ENCODE peak calls at places on chromosomes 16 and 17, in five cellular contexts. Q is cardiac fibroblast, G is IMR-90, J is AG04450, R is dorsolateral prefrontal cortex. E is an unnamed sample.

GRCh38 chr17:14619821-14620220 is 318.9 kb downstream of the HS3ST3B1 start:
- DNase-seq in G (no peak), Q (no peak), J (no peak), R (no peak), E (no peak)

GRCh38 chr17:51613255-51613654 is 352.9 kb downstream of the UTP18 start:
- DNase-seq in R (no peak), J (no peak), Q (no peak), G (no peak), E (no peak)

GRCh38 chr16:53031323-53031942 is 21.3 kb downstream of the CHD9NB start:
- DNase-seq in G (no peak), J (no peak), Q (peak), R (no peak), E (no peak)

GRCh38 chr17:11996722-11997146 is 541 bp downstream of the ZNF18 start:
- DNase-seq in R (peak), G (peak), Q (peak), J (no peak), E (no peak)

GRCh38 chr17:44919411-44919810 is 4.1 kb upstream of the GFAP start:
- DNase-seq in G (no peak), J (no peak), Q (no peak), R (no peak), E (no peak)

GRCh38 chr16:81956213-81956948 is 54.9 kb downstream of the SDR42E1 start:
- DNase-seq in G (no peak), J (no peak), Q (peak), R (no peak), E (no peak)

GRCh38 chr17:80279895-80280294 is 19.2 kb downstream of the RNF213 start:
- DNase-seq in G (peak), J (peak), Q (peak), R (no peak), E (peak)

GRCh38 chr17:31533546-31534155 is 142.2 kb downstream of the RAB11FIP4 start:
- DNase-seq in J (peak), Q (peak), G (peak), R (no peak), E (no peak)

GRCh38 chr17:11144358-11145233 is 96.4 kb upstream of the SHISA6 start:
- DNase-seq in Q (peak), J (no peak), G (no peak), R (peak), E (no peak)

GRCh38 chr17:47265983-47266541 is 12.4 kb downstream of the ITGB3 start:
- DNase-seq in J (no peak), G (peak), R (no peak), Q (peak), E (peak)

GRCh38 chr17:80071116-80071980 is 30.0 kb upstream of the GAA start:
- DNase-seq in J (no peak), Q (peak), G (peak), R (peak), E (peak)

GRCh38 chr16:75304521-75305363 is 53.3 kb upstream of the BCAR1 start:
- DNase-seq in R (peak), Q (peak), J (no peak), G (peak), E (peak)

GRCh38 chr17:39823407-39824054 is 40.6 kb downstream of the IKZF3 start:
- DNase-seq in R (no peak), J (no peak), Q (no peak), G (no peak), E (no peak)

GRCh38 chr17:39662551-39663339 is 2.4 kb upstream of the TCAP start:
- DNase-seq in R (no peak), Q (no peak), G (no peak), J (no peak), E (no peak)

GRCh38 chr16:27103954-27104353 is 37.2 kb downstream of the C16orf82 start:
- DNase-seq in J (no peak), G (no peak), Q (no peak), R (no peak), E (no peak)

GRCh38 chr17:16987830-16988601 is 16.1 kb upstream of the TNFRSF13B start:
- DNase-seq in G (peak), Q (peak), R (peak), J (peak), E (peak)

GRCh38 chr16:35377142-35377541 is 1917.7 kb downstream of the TP53TG3F start:
- DNase-seq in R (no peak), J (no peak), G (no peak), Q (no peak), E (no peak)

GRCh38 chr16:66979011-66979717 is 9.2 kb upstream of the CES4A start:
- DNase-seq in Q (no peak), G (no peak), R (no peak), J (no peak), E (no peak)

GRCh38 chr17:8333281-8333680 is 6.4 kb upstream of the ODF4 start:
- DNase-seq in Q (no peak), J (no peak), R (no peak), G (no peak), E (no peak)
- TF ChIP-seq CTCF in Q (no peak), J (no peak), R (no peak), G (no peak), E (no peak)

DNA sequence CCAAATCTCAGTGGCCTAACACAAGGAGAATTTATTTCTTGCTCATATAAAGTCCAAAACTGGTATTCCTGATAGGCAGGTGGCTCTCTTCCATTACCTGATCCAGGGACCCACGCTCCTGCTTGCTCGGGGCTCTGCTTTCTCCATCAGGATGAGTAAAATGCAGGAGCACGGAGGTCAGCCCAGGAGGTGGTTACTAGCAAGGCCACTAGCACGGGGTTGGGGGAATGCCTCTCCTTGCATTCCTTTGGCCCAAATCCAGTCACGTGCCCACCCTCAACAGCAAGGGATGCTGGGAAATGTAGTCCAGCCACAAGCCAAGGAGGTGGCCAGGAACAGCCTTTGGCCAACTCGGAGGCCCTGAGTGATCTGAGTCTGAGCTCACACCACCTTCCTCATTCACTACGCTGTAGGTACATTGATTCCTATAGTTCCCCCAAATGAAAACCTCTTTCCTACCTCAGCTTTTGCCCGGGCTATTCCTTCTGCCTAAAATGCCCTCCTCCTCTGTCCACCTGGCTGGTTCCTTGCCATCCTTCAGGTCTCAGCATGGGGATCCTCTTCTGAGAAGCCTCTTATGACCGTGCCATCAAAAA is 38.3 kb upstream of the HAPSTR1 start:
- DNase-seq in Q (peak), J (no peak), R (peak), G (peak), E (peak)
- H3K4me3 ChIP-seq in Q (no peak), J (no peak), R (no peak), G (no peak), E (no peak)

GRCh38 chr16:74305286-74305685 is 8.7 kb downstream of the PSMD7 start:
- DNase-seq in R (no peak), G (no peak), J (no peak), Q (no peak), E (no peak)

GRCh38 chr16:74302341-74302740 is 5.7 kb downstream of the PSMD7 start:
- DNase-seq in J (no peak), R (no peak), Q (no peak), G (no peak), E (no peak)

GRCh38 chr16:74304835-74305176 is 8.2 kb downstream of the PSMD7 start:
- DNase-seq in Q (no peak), G (no peak), J (no peak), R (no peak), E (no peak)

GRCh38 chr16:74305978-74306784 is 9.6 kb downstream of the PSMD7 start:
- DNase-seq in G (no peak), J (no peak), Q (no peak), R (no peak), E (no peak)

GRCh38 chr16:74304164-74304834 is 7.7 kb downstream of the PSMD7 start:
- DNase-seq in J (no peak), R (no peak), G (no peak), Q (peak), E (no peak)
- TF ChIP-seq CTCF in J (peak), R (no peak), G (peak), Q (peak), E (peak)

GRCh38 chr17:6681671-6682070 is 30.1 kb downstream of the C17orf100 start:
- DNase-seq in R (no peak), J (no peak), Q (peak), G (no peak), E (no peak)
- H3K4me3 ChIP-seq in R (no peak), J (no peak), Q (no peak), G (no peak), E (no peak)

GRCh38 chr16:73878616-73879015 is 418.0 kb upstream of the PSMD7 start:
- DNase-seq in Q (peak), G (peak), J (peak), R (no peak), E (peak)
- TF ChIP-seq CTCF in Q (peak), G (peak), J (peak), R (peak), E (peak)

GRCh38 chr16:73166394-73166971 is 118.6 kb upstream of the ZFHX3 start:
- DNase-seq in R (no peak), J (no peak), G (no peak), Q (peak), E (no peak)

GRCh38 chr16:73171380-73171779 is 123.5 kb upstream of the ZFHX3 start:
- DNase-seq in G (no peak), J (no peak), Q (no peak), R (no peak), E (no peak)

GRCh38 chr16:73163238-73163795 is 115.4 kb upstream of the ZFHX3 start:
- DNase-seq in R (no peak), Q (peak), G (no peak), J (no peak), E (no peak)

GRCh38 chr16:73170587-73170986 is 122.7 kb upstream of the ZFHX3 start:
- DNase-seq in G (no peak), R (no peak), Q (no peak), J (no peak), E (no peak)

GRCh38 chr16:73166972-73167550 is 119.1 kb upstream of the ZFHX3 start:
- DNase-seq in J (no peak), R (no peak), G (no peak), Q (peak), E (no peak)
- H3K4me3 ChIP-seq in J (peak), R (no peak), G (no peak), Q (peak), E (no peak)

GRCh38 chr17:78611636-78612035 is 34.4 kb upstream of the DNAH17 start:
- DNase-seq in J (peak), G (peak), R (no peak), Q (peak), E (no peak)
- TF ChIP-seq CTCF in J (no peak), G (no peak), R (no peak), Q (no peak), E (no peak)

DNA sequence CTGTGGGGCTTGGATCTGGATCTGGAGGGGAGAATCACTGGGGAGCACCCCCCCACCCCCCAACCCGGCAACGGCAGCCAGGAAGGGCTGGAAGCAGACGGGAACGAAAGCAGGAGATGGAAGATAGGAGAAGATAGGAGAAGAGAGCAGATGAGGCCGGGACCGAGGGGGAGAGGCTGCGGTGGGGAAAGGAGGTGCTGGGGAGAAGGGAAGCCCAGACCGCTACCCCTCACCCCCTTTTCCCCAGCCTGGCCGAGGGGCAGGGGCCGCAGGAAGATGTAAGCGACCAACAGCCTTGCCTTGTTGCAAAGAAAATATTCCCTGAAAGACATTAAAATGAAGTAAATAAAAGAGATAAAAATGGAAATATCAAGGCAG is 26.8 kb upstream of the CBFA2T3 start:
- DNase-seq in Q (no peak), G (no peak), R (no peak), J (no peak), E (no peak)
- H3K4me3 ChIP-seq in Q (no peak), G (no peak), R (no peak), J (no peak), E (no peak)

E was measured in astrocyte of the cerebellum.